ENCODE peak calls at places on chromosomes 13 and 19, in ten cellular contexts. I, C, P, J, D, F, X, B, Z and H are unnamed samples.

GRCh38 chr13:46296920-46297319 is 85.2 kb downstream of the LRRC63 start:
- DNase-seq in I (no peak), C (no peak), P (no peak), J (no peak), D (no peak), F (no peak), X (peak; percentile 52), B (no peak), Z (peak; percentile 49), H (peak; percentile 19)

GRCh38 chr13:74026753-74027152 is 107.5 kb downstream of the KLF12 start:
- DNase-seq in I (no peak), C (peak; percentile 41), P (no peak), J (peak; percentile 62), D (peak; percentile 44), F (peak; percentile 12), X (no peak), B (no peak), Z (peak; percentile 15), H (peak; percentile 4)

GRCh38 chr19:58330458-58330857 is 3.7 kb downstream of the ZSCAN22 start:
- DNase-seq in I (no peak), C (no peak), P (no peak), J (no peak), D (no peak), F (no peak), X (no peak), B (no peak), Z (peak; percentile 32), H (peak; percentile 97)

GRCh38 chr13:98405107-98405571 is 171.8 kb downstream of the STK24 start:
- DNase-seq in I (peak; percentile 47), C (no peak), P (no peak), J (no peak), D (no peak), F (peak; percentile 51), X (no peak), B (no peak), Z (no peak), H (no peak)

GRCh38 chr19:1312732-1313694 is 27.3 kb downstream of the EFNA2 start:
- DNase-seq in I (no peak), C (no peak), P (no peak), J (no peak), D (peak; percentile 41), F (peak; percentile 20), X (no peak), B (no peak), Z (peak; percentile 26), H (no peak)

GRCh38 chr13:112997188-112998135 is 28.4 kb downstream of the MCF2L start:
- DNase-seq in I (no peak), C (no peak), P (no peak), J (no peak), D (peak; percentile 65), F (no peak), X (no peak), B (no peak), Z (no peak), H (no peak)

GRCh38 chr13:106619688-106620555 is 52.0 kb upstream of the ARGLU1 start:
- DNase-seq in I (peak; percentile 55), C (no peak), P (no peak), J (no peak), D (peak; percentile 26), F (peak; percentile 43), X (peak; percentile 21), B (no peak), Z (no peak), H (peak; percentile 74)

GRCh38 chr19:6264077-6264445 is 15.7 kb downstream of the MLLT1 start:
- DNase-seq in I (no peak), C (no peak), P (no peak), J (no peak), D (no peak), F (no peak), X (no peak), B (no peak), Z (no peak), H (no peak)

GRCh38 chr13:76630629-76631028 is 255.6 kb downstream of the KCTD12 start:
- DNase-seq in I (no peak), C (no peak), P (no peak), J (no peak), D (no peak), F (no peak), X (no peak), B (no peak), Z (no peak), H (no peak)

GRCh38 chr19:53915000-53915399 is 5.9 kb downstream of the CACNG7 start:
- DNase-seq in I (peak; percentile 64), C (no peak), P (no peak), J (no peak), D (no peak), F (no peak), X (no peak), B (no peak), Z (no peak), H (peak; percentile 16)

GRCh38 chr19:18501351-18501750 is 20.5 kb downstream of the ELL start:
- DNase-seq in I (no peak), C (no peak), P (no peak), J (no peak), D (no peak), F (no peak), X (no peak), B (no peak), Z (no peak), H (no peak)

GRCh38 chr13:50016421-50016820 is 1.2 kb downstream of the KCNRG start:
- DNase-seq in I (no peak), C (no peak), P (no peak), J (no peak), D (no peak), F (no peak), X (no peak), B (no peak), Z (no peak), H (no peak)

GRCh38 chr13:63414247-63414646 is 1998.6 kb upstream of the PCDH20 start:
- DNase-seq in I (no peak), C (no peak), P (no peak), J (no peak), D (no peak), F (no peak), X (no peak), B (no peak), Z (no peak), H (no peak)

GRCh38 chr13:33490461-33491327 is 205.1 kb upstream of the STARD13 start:
- DNase-seq in I (no peak), C (no peak), P (no peak), J (no peak), D (no peak), F (no peak), X (no peak), B (no peak), Z (no peak), H (peak; percentile 15)

GRCh38 chr13:59584902-59585670 is 578.6 kb downstream of the DIAPH3 start:
- DNase-seq in I (no peak), C (no peak), P (no peak), J (no peak), D (no peak), F (no peak), X (no peak), B (no peak), Z (no peak), H (no peak)

GRCh38 chr19:6632002-6632621 is 37.8 kb downstream of the TNFSF14 start:
- DNase-seq in I (peak; percentile 60), C (peak; percentile 93), P (peak; percentile 45), J (peak; percentile 83), D (peak; percentile 77), F (peak; percentile 71), X (peak; percentile 52), B (peak; percentile 61), Z (peak; percentile 22), H (peak; percentile 83)

GRCh38 chr19:10112037-10112751 is 701 bp downstream of the P2RY11 start:
- DNase-seq in I (no peak), C (peak; percentile 59), P (no peak), J (peak; percentile 46), D (peak; percentile 14), F (no peak), X (no peak), B (peak; percentile 73), Z (no peak), H (no peak)

GRCh38 chr13:39417131-39417530 is 185.9 kb downstream of the LHFPL6 start:
- DNase-seq in I (peak; percentile 33), C (no peak), P (no peak), J (no peak), D (no peak), F (no peak), X (no peak), B (no peak), Z (no peak), H (peak; percentile 64)

GRCh38 chr19:42150353-42150752 is 18.1 kb upstream of the POU2F2 start:
- DNase-seq in I (no peak), C (no peak), P (no peak), J (no peak), D (no peak), F (peak; percentile 60), X (no peak), B (no peak), Z (no peak), H (no peak)

GRCh38 chr13:73092831-73093230 is 34.0 kb downstream of the KLF5 start:
- DNase-seq in I (no peak), C (no peak), P (no peak), J (no peak), D (no peak), F (no peak), X (no peak), B (no peak), Z (no peak), H (no peak)

GRCh38 chr19:3976495-3977241 is 5.8 kb upstream of the DAPK3 start:
- DNase-seq in I (no peak), C (no peak), P (no peak), J (no peak), D (no peak), F (no peak), X (no peak), B (no peak), Z (no peak), H (no peak)

GRCh38 chr19:34217952-34218817 is 36.2 kb upstream of the GARRE1 start:
- DNase-seq in I (peak; percentile 45), C (peak; percentile 51), P (no peak), J (peak; percentile 54), D (peak; percentile 43), F (peak; percentile 23), X (peak; percentile 76), B (no peak), Z (peak; percentile 96), H (peak; percentile 39)

GRCh38 chr19:32909257-32909656 is 39.7 kb upstream of the SLC7A9 start:
- DNase-seq in I (no peak), C (no peak), P (no peak), J (no peak), D (no peak), F (no peak), X (no peak), B (no peak), Z (no peak), H (peak; percentile 1)

GRCh38 chr13:47216176-47216822 is 319.4 kb upstream of the HTR2A start:
- DNase-seq in I (no peak), C (no peak), P (no peak), J (no peak), D (no peak), F (no peak), X (peak; percentile 27), B (no peak), Z (peak; percentile 20), H (peak; percentile 2)

GRCh38 chr19:6060600-6061391 is 49.5 kb downstream of the RFX2 start:
- DNase-seq in I (no peak), C (no peak), P (no peak), J (peak; percentile 49), D (no peak), F (no peak), X (no peak), B (peak; percentile 65), Z (no peak), H (no peak)

GRCh38 chr13:34412817-34413365 is 529.2 kb upstream of the NBEA start:
- DNase-seq in I (no peak), C (no peak), P (no peak), J (no peak), D (no peak), F (no peak), X (no peak), B (no peak), Z (no peak), H (no peak)

GRCh38 chr19:16229322-16229641 is 31.6 kb downstream of the AP1M1 start:
- DNase-seq in I (no peak), C (no peak), P (no peak), J (no peak), D (no peak), F (no peak), X (no peak), B (no peak), Z (no peak), H (no peak)

GRCh38 chr13:106710267-106710666 is 142.3 kb upstream of the ARGLU1 start:
- DNase-seq in I (no peak), C (no peak), P (no peak), J (no peak), D (no peak), F (no peak), X (no peak), B (no peak), Z (no peak), H (no peak)